ENCODE peak calls at places on chromosomes 11 and 22, in seven cellular contexts. Y is sigmoid colon, P is heart right ventricle, R is lower lobe of right lung, E is B cell, N is WERI-Rb-1, J is A549. W is an unnamed sample.

GRCh38 chr22:41469218-41469851 is 418 bp downstream of the ACO2 start:
- DNase-seq in Y (peak), N (peak), J (no peak), R (no peak), P (peak), E (peak), W (no peak)

GRCh38 chr11:19686234-19686633 is 26.4 kb upstream of the NAV2 start:
- DNase-seq in R (no peak), P (no peak), J (no peak), E (no peak), Y (no peak), N (no peak), W (no peak)

GRCh38 chr11:75475767-75476650 is 43.0 kb upstream of the KLHL35 start:
- DNase-seq in J (no peak), R (peak), Y (no peak), E (no peak), P (peak), N (peak), W (no peak)

GRCh38 chr11:18720086-18720810 is 5.7 kb downstream of the IGSF22 start:
- DNase-seq in R (no peak), N (no peak), J (no peak), E (no peak), P (no peak), Y (no peak), W (no peak)

GRCh38 chr22:43878079-43878795 is 13.6 kb downstream of the PNPLA5 start:
- DNase-seq in P (no peak), J (no peak), E (no peak), N (no peak), Y (peak), R (no peak), W (no peak)

GRCh38 chr11:8003187-8003586 is 16.1 kb downstream of the EIF3F start:
- DNase-seq in P (no peak), E (no peak), N (no peak), R (no peak), Y (no peak), J (no peak), W (no peak)

GRCh38 chr11:118437736-118438125 is 1.4 kb downstream of the KMT2A start:
- DNase-seq in Y (peak), J (no peak), R (no peak), P (peak), N (peak), E (peak), W (no peak)

GRCh38 chr11:66476841-66477251 is 3.4 kb upstream of the DPP3 start:
- DNase-seq in R (no peak), E (no peak), Y (no peak), J (peak), P (no peak), N (no peak), W (no peak)

GRCh38 chr22:37321288-37321687 is 39.0 kb downstream of the CYTH4 start:
- DNase-seq in Y (no peak), N (no peak), J (no peak), R (no peak), E (no peak), P (no peak), W (no peak)

GRCh38 chr11:105713106-105713505 is 103.2 kb downstream of the GRIA4 start:
- DNase-seq in Y (no peak), J (no peak), P (no peak), R (no peak), N (no peak), E (no peak), W (no peak)

GRCh38 chr11:76288166-76288978 is 82.1 kb upstream of the WNT11 start:
- DNase-seq in N (no peak), J (no peak), R (no peak), P (no peak), E (no peak), Y (no peak), W (no peak)

GRCh38 chr11:10392680-10393079 is 62.4 kb upstream of the AMPD3 start:
- DNase-seq in R (no peak), J (no peak), P (no peak), Y (no peak), E (no peak), N (no peak), W (no peak)

GRCh38 chr11:72236774-72237111 is 7.2 kb downstream of the PHOX2A start:
- DNase-seq in J (no peak), E (no peak), P (no peak), R (no peak), N (no peak), Y (no peak), W (no peak)

GRCh38 chr11:94794287-94795168 is 26.4 kb downstream of the AMOTL1 start:
- DNase-seq in P (peak), R (peak), J (peak), Y (peak), E (no peak), N (no peak), W (no peak)

GRCh38 chr11:27218498-27219038 is 144.4 kb downstream of the CCDC34 start:
- DNase-seq in P (no peak), E (no peak), R (no peak), J (peak), Y (no peak), N (no peak), W (no peak)

GRCh38 chr11:13891911-13892310 is 70.6 kb upstream of the SPON1 start:
- DNase-seq in E (no peak), R (no peak), Y (no peak), N (no peak), J (no peak), P (no peak), W (no peak)

GRCh38 chr11:41050791-41051190 is 408.7 kb downstream of the LRRC4C start:
- DNase-seq in E (no peak), P (no peak), R (no peak), Y (no peak), J (no peak), N (no peak), W (no peak)

GRCh38 chr11:12464303-12464702 is 86.9 kb downstream of the PARVA start:
- DNase-seq in J (no peak), Y (no peak), E (no peak), N (no peak), P (no peak), R (no peak), W (no peak)

GRCh38 chr11:70517996-70518907 is 119.9 kb downstream of the CTTN start:
- DNase-seq in N (peak), R (no peak), J (no peak), E (no peak), Y (no peak), P (no peak), W (no peak)

GRCh38 chr11:1055109-1055703 is 18.7 kb upstream of the MUC6 start:
- DNase-seq in R (peak), E (no peak), N (peak), P (no peak), J (no peak), Y (peak), W (no peak)

GRCh38 chr11:13242564-13242963 is 35.0 kb upstream of the BMAL1 start:
- DNase-seq in E (no peak), Y (no peak), P (no peak), R (no peak), N (no peak), J (no peak), W (no peak)

GRCh38 chr11:65625628-65626342 is 10.2 kb downstream of the PCNX3 start:
- DNase-seq in E (peak), N (peak), R (peak), Y (no peak), P (peak), J (peak), W (peak)

GRCh38 chr11:8917157-8917820 is 6.3 kb downstream of the AKIP1 start:
- DNase-seq in J (no peak), E (no peak), Y (peak), P (no peak), N (no peak), R (peak), W (no peak)

GRCh38 chr11:59705281-59705680 is 8.4 kb downstream of the OR10V1 start:
- DNase-seq in J (no peak), Y (no peak), P (no peak), E (no peak), R (no peak), N (no peak), W (no peak)

GRCh38 chr11:30914143-30914762 is 328.1 kb upstream of the MPPED2 start:
- DNase-seq in N (peak), J (peak), R (peak), Y (no peak), E (no peak), P (peak), W (no peak)

GRCh38 chr22:20418211-20418788 is 19.3 kb downstream of the SCARF2 start:
- DNase-seq in N (peak), R (peak), E (peak), J (peak), P (peak), Y (peak), W (peak)

GRCh38 chr22:23401111-23401909 is 178.8 kb downstream of the IGLL1 start:
- DNase-seq in E (no peak), Y (peak), P (no peak), N (no peak), R (no peak), J (no peak), W (no peak)

GRCh38 chr11:44568706-44569473 is 3.4 kb downstream of the CD82 start:
- DNase-seq in Y (peak), N (no peak), J (peak), R (peak), E (peak), P (peak), W (no peak)

GRCh38 chr11:127843483-127844396 is 743.6 kb downstream of the ETS1 start:
- DNase-seq in Y (peak), N (peak), R (peak), P (peak), E (no peak), J (peak), W (no peak)
- TF ChIP-seq CTCF in Y (no peak), N (peak), R (peak), P (peak), E (peak), J (peak), W (peak)

GRCh38 chr11:3605279-3605662 is 36.5 kb downstream of the ART5 start:
- DNase-seq in P (no peak), Y (no peak), N (no peak), E (no peak), J (no peak), R (no peak), W (no peak)

GRCh38 chr11:3611976-3612678 is 29.7 kb downstream of the ART5 start:
- DNase-seq in P (no peak), Y (no peak), E (no peak), R (no peak), J (no peak), N (no peak), W (no peak)

GRCh38 chr11:3605721-3606324 is 36.0 kb downstream of the ART5 start:
- DNase-seq in R (no peak), E (no peak), Y (no peak), J (no peak), N (no peak), P (no peak), W (no peak)

GRCh38 chr11:3613998-3614741 is 27.6 kb downstream of the ART5 start:
- DNase-seq in E (no peak), R (no peak), N (peak), J (no peak), P (no peak), Y (no peak), W (no peak)

DNA sequence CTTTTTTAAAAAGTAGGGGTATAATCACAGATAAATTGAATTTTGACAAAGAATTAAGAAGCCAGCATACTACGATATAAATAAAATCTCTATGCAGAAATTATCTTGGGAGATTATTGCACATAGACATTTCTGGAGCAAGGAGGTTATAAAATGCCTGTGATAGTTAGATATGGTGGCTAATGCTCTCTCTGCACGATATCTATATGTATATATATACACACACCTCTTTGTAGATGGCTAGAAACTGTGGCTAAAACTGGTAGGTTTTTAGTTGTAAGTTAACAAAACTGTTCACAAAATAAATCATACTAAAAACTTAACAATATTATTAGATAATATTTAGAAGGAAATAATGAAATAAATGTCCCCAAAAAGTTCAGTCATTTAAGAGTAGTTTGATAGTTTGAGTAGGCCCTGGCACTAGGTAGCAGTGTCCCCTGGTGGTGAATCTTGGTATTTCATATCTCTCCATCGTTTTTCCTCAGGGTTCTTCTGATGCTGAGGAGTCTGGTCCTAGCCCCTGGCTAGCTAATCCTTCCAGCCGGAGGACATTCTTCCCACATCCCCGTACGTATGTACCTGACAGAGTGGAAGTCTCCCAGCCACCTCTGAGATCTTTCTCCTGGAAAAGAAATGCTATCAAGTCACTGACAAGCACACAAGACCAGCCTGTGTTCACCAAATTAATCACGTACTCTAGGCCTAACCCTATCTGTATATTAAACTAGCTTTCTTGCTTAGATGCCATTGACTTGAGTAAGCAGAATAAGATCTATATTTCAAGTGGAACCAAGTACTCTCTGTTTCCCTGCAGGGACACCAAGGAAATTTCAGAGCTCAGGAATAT is 32.2 kb downstream of the ART5 start:
- DNase-seq in R (no peak), P (no peak), Y (no peak), J (peak), E (no peak), N (peak), W (no peak)
- TF ChIP-seq CTCF in R (peak), P (peak), Y (no peak), J (peak), E (peak), N (peak), W (peak)

DNA sequence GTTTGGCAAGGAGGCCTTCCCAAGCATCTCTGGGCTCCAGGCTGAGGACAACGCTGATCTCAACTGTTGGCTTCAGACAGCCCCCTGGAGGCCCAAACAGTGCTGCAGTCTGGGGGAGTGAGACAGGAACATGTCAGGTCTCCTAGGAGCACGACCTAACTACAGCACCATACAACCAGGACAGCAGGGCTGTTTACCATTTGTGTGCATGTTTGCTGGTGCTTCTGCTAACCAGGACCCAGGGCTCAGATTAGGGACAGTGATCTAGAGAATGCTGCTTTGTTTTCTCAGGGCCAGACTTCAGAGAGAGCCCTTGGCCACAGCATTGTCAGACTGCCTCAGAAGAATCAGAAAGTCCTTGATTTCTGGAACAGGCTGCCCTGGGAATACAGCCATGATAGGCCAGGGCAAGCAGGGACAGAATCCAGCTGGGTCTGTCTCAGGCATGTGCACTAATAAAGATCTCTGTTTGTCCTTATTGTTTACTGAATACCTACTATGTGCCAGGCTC is 126.5 kb downstream of the VPREB1 start:
- DNase-seq in E (no peak), N (peak), Y (no peak), P (peak), J (no peak), R (no peak), W (no peak)
- TF ChIP-seq CTCF in E (no peak), N (peak), Y (no peak), P (peak), J (no peak), R (no peak), W (no peak)

GRCh38 chr22:21867528-21868266 is at the start of gene MAPK1:
- DNase-seq in P (peak), Y (peak), R (peak), E (peak), J (peak), N (peak), W (peak)
- TF ChIP-seq CTCF in P (peak), Y (no peak), R (peak), E (peak), J (no peak), N (peak), W (peak)

W was measured in D721Med.